ENCODE peak calls at places on chromosomes 11 and 22, in five cellular contexts. U is skeletal muscle cell; X is NCI-H1105; T is activated CD8-positive, alpha-beta memory T cell treated with anti-CD3 and anti-CD28 coated beads, Interleukin-2, amount 10 ng/mL, durations not matched to agents 7 days and 5 days; G is activated naive CD4-positive, alpha-beta T cell treated with anti-CD3 and anti-CD28 coated beads, Interleukin-2, amount 10 ng/mL, durations not matched to agents 7 days and 5 days. R is an unnamed sample.

GRCh38 chr22:22714600-22715361 is 70.4 kb downstream of the GGTLC2 start:
- DNase-seq in U (no peak), X (no peak), T (peak), G (no peak), R (no peak)

GRCh38 chr11:114970908-114971645 is 292.8 kb downstream of the NXPE2 start:
- DNase-seq in U (no peak), X (no peak), T (no peak), G (no peak), R (no peak)

GRCh38 chr11:10401275-10401674 is 53.8 kb upstream of the AMPD3 start:
- DNase-seq in U (no peak), X (no peak), T (no peak), G (no peak), R (no peak)

GRCh38 chr11:68550485-68550817 is 89.9 kb downstream of the PPP6R3 start:
- DNase-seq in U (no peak), X (no peak), T (no peak), G (peak), R (no peak)

GRCh38 chr11:67300256-67300755 is 3.0 kb upstream of the SSH3 start:
- DNase-seq in U (no peak), X (no peak), T (no peak), G (no peak), R (no peak)

GRCh38 chr11:44078794-44079193 is 12.7 kb downstream of the ACCS start:
- DNase-seq in U (no peak), X (no peak), T (no peak), G (no peak), R (no peak)

GRCh38 chr11:119741369-119742262 is 12.6 kb upstream of the NECTIN1 start:
- DNase-seq in U (no peak), X (no peak), T (peak), G (peak), R (no peak)

GRCh38 chr22:31118046-31118820 is 4.5 kb upstream of the INPP5J start:
- DNase-seq in U (no peak), X (no peak), T (no peak), G (no peak), R (no peak)

GRCh38 chr11:23320131-23320530 is 459.9 kb upstream of the CCDC179 start:
- DNase-seq in U (no peak), X (no peak), T (no peak), G (no peak), R (no peak)

GRCh38 chr11:74444173-74444832 is 23.0 kb downstream of the KCNE3 start:
- DNase-seq in U (no peak), X (no peak), T (no peak), G (no peak), R (no peak)

GRCh38 chr11:58394195-58394594 is 12.5 kb downstream of the OR5B3 start:
- DNase-seq in U (peak), X (no peak), T (no peak), G (no peak), R (peak)

GRCh38 chr11:55571828-55572227 is at the start of gene OR4C16:
- DNase-seq in U (no peak), X (no peak), T (no peak), G (no peak), R (no peak)

GRCh38 chr11:86538223-86538548 is 134.2 kb downstream of the ME3 start:
- DNase-seq in U (no peak), X (no peak), T (no peak), G (no peak), R (no peak)

GRCh38 chr11:102495161-102496042 is 35.1 kb downstream of the MMP7 start:
- DNase-seq in U (peak), X (peak), T (peak), G (peak), R (peak)

GRCh38 chr11:82663535-82663934 is 70.1 kb downstream of the FAM181B start:
- DNase-seq in U (no peak), X (no peak), T (no peak), G (no peak), R (no peak)

GRCh38 chr11:2507945-2508749 is 63.3 kb downstream of the KCNQ1 start:
- DNase-seq in U (no peak), X (no peak), T (no peak), G (no peak), R (no peak)

GRCh38 chr11:12678092-12678491 is 3.9 kb downstream of the TEAD1 start:
- DNase-seq in U (no peak), X (no peak), T (no peak), G (no peak), R (no peak)

GRCh38 chr11:108562746-108563581 is 30.6 kb downstream of the EXPH5 start:
- DNase-seq in U (no peak), X (no peak), T (no peak), G (no peak), R (no peak)

GRCh38 chr11:76266269-76266668 is 60.0 kb upstream of the WNT11 start:
- DNase-seq in U (peak), X (no peak), T (no peak), G (no peak), R (peak)

R was measured in HFFc6.